ENCODE peak calls at places on chromosomes 12 and 14, in four cellular contexts. One of them, this sample, is unnamed.

GRCh38 chr12:27198036-27198435 is 46.0 kb upstream of the STK38L start:
- DNase-seq in HepG2: no peak
- DNase-seq in K562: no peak
- DNase-seq in GM12878: no peak
- DNase-seq in this sample: no peak

GRCh38 chr12:98653866-98654493 is 8.9 kb downstream of the APAF1 start:
- DNase-seq in GM12878: no peak
- DNase-seq in K562: peak; percentile 23
- DNase-seq in HepG2: peak; percentile 68
- DNase-seq in this sample: no peak

GRCh38 chr12:106275458-106275857 is 27.1 kb upstream of the TCP11L2 start:
- DNase-seq in K562: no peak
- DNase-seq in GM12878: no peak
- DNase-seq in HepG2: no peak
- DNase-seq in this sample: no peak

GRCh38 chr14:105430535-105430934 is 10.9 kb downstream of the MTA1 start:
- DNase-seq in HepG2: no peak
- DNase-seq in K562: no peak
- DNase-seq in GM12878: no peak
- DNase-seq in this sample: no peak

GRCh38 chr12:117744418-117744817 is 224.4 kb downstream of the KSR2 start:
- DNase-seq in GM12878: no peak
- DNase-seq in K562: no peak
- DNase-seq in HepG2: no peak
- DNase-seq in this sample: no peak

GRCh38 chr14:61812347-61813100 is 50.3 kb downstream of the SNAPC1 start:
- DNase-seq in K562: no peak
- DNase-seq in HepG2: no peak
- DNase-seq in GM12878: no peak
- DNase-seq in this sample: peak; percentile 61

GRCh38 chr12:31591308-31591901 is 469 bp upstream of the DENND5B start:
- DNase-seq in GM12878: no peak
- DNase-seq in HepG2: no peak
- DNase-seq in K562: no peak
- DNase-seq in this sample: no peak

GRCh38 chr12:114403044-114403689 is 2.8 kb downstream of the TBX5 start:
- DNase-seq in GM12878: no peak
- DNase-seq in K562: no peak
- DNase-seq in HepG2: no peak
- DNase-seq in this sample: peak; percentile 87

GRCh38 chr12:26318661-26319068 is 123.3 kb downstream of the SSPN start:
- DNase-seq in K562: peak; percentile 33
- DNase-seq in HepG2: peak; percentile 73
- DNase-seq in GM12878: no peak
- DNase-seq in this sample: no peak

GRCh38 chr14:99072433-99072832 is 199.6 kb downstream of the BCL11B start:
- DNase-seq in K562: no peak
- DNase-seq in HepG2: no peak
- DNase-seq in GM12878: no peak
- DNase-seq in this sample: no peak

GRCh38 chr12:34105392-34105933 is 83.2 kb downstream of the ALG10 start:
- DNase-seq in GM12878: no peak
- DNase-seq in K562: no peak
- DNase-seq in HepG2: no peak
- DNase-seq in this sample: no peak

GRCh38 chr12:95834572-95834971 is 24.2 kb upstream of the SNRPF start:
- DNase-seq in HepG2: no peak
- DNase-seq in GM12878: no peak
- DNase-seq in K562: no peak
- DNase-seq in this sample: no peak

GRCh38 chr14:83053022-83053710 is 1519.5 kb upstream of the SEL1L start:
- DNase-seq in K562: no peak
- DNase-seq in HepG2: no peak
- DNase-seq in GM12878: no peak
- DNase-seq in this sample: no peak

GRCh38 chr14:83044001-83044400 is 1510.3 kb upstream of the SEL1L start:
- DNase-seq in GM12878: no peak
- DNase-seq in K562: no peak
- DNase-seq in HepG2: no peak
- DNase-seq in this sample: no peak

GRCh38 chr14:83042858-83043257 is 1509.2 kb upstream of the SEL1L start:
- DNase-seq in GM12878: no peak
- DNase-seq in HepG2: no peak
- DNase-seq in K562: no peak
- DNase-seq in this sample: no peak

DNA sequence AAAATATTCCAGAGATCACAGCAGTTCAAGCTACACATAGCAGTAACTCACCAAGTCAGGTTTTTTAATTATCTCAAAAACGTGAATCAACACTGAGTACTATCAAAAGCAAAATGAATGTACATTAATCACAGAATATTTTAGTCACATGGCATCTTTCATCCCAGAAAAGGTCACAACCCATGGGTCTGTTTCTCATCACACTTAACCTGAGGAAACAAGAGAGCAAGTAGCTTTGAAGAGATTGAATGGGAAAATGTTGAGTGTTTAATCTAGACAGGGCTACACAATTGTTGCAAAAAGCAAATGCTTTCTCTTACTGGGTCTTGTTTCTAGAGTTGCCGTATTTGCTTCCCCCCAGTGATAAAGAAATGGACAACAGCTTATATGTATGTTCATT is 1513.8 kb upstream of the SEL1L start:
- DNase-seq in GM12878: no peak
- DNase-seq in K562: no peak
- DNase-seq in HepG2: no peak
- DNase-seq in this sample: no peak
- TF ChIP-seq CBFB in GM12878: no peak
- TF ChIP-seq CBFB in K562: no peak
- TF ChIP-seq CBFB in HepG2: no peak
- TF ChIP-seq CBFB in this sample: no peak

GRCh38 chr14:64704145-64704742 is at the start of gene PLEKHG3:
- DNase-seq in K562: peak; percentile 50
- DNase-seq in GM12878: no peak
- DNase-seq in HepG2: peak; percentile 59
- DNase-seq in this sample: peak; percentile 89

GRCh38 chr14:64704743-64705405 is 650 bp downstream of the PLEKHG3 start:
- DNase-seq in K562: peak; percentile 13
- DNase-seq in GM12878: no peak
- DNase-seq in HepG2: no peak
- DNase-seq in this sample: no peak

GRCh38 chr14:64706119-64706465 is 1.9 kb downstream of the PLEKHG3 start:
- DNase-seq in GM12878: no peak
- DNase-seq in HepG2: no peak
- DNase-seq in K562: no peak
- DNase-seq in this sample: no peak

GRCh38 chr14:64706552-64707193 is 2.4 kb downstream of the PLEKHG3 start:
- DNase-seq in K562: no peak
- DNase-seq in GM12878: no peak
- DNase-seq in HepG2: peak; percentile 87
- DNase-seq in this sample: peak; percentile 67

DNA sequence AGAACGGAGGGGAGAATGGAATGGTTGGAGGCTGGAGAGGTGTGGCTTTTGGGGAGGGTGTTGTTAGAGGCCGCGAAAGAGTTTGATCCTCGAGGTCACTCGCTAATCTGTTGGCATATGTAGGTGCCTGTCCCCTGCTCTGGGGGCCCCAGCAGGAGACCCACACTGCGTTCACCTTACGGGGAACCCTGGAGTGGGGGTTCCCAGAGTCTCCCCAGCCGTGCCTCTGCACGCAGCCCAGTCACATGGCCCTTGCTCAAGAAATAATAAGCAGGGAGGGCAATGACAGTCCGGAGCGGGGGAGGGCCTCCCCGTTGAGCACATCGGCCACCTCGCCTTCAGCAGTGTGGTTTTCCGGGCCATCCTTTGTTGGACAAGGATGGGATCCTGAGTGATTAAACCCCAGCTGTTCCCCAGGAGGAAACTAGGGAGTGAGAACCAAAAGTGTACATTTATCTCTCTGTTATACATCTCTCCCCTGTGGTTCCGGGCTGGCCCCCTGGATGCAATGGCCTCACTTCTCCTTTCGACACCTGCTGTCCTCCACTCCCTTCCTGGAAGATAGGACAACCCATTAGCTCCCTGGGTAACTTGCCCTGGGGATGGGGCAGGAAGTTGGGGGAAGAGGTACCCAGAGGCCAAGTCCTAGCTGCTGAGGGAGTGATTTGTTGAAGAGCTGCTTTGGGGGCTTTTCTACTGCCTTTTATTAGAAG is 1.3 kb downstream of the PLEKHG3 start:
- DNase-seq in K562: no peak
- DNase-seq in HepG2: no peak
- DNase-seq in GM12878: no peak
- DNase-seq in this sample: no peak
- TF ChIP-seq CBFB in K562: no peak
- TF ChIP-seq CBFB in HepG2: no peak
- TF ChIP-seq CBFB in GM12878: no peak
- TF ChIP-seq CBFB in this sample: no peak

GRCh38 chr12:120132863-120133385 is 16.4 kb upstream of the RAB35 start:
- DNase-seq in K562: no peak
- DNase-seq in HepG2: no peak
- DNase-seq in GM12878: peak; percentile 92
- DNase-seq in this sample: no peak
- TF ChIP-seq CBFB in K562: no peak
- TF ChIP-seq CBFB in HepG2: no peak
- TF ChIP-seq CBFB in GM12878: peak; percentile 64
- TF ChIP-seq CBFB in this sample: no peak

DNA sequence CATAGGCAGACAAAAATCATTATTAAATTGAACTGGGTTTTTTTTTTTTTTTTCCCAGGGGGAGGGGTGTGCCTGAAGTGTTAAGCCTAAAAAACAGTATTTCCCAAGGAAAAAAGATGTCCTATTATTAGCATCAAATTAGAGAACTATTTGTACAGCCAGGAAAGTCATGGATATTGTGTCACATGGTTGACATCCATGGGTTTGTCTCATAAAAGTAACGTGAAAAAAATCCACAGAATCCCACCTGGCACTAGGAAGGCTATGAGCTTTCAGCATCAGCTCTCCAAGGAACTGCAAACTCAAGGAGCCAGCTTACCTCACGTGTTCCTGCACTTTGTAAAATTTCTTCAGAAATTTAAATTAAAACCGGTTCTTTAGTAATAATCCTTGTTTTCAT is 69.1 kb upstream of the EGLN3 start:
- DNase-seq in K562: no peak
- DNase-seq in GM12878: no peak
- DNase-seq in HepG2: no peak
- DNase-seq in this sample: no peak
- TF ChIP-seq CBFB in K562: no peak
- TF ChIP-seq CBFB in GM12878: no peak
- TF ChIP-seq CBFB in HepG2: no peak
- TF ChIP-seq CBFB in this sample: no peak

GRCh38 chr14:68282479-68283377 is 463.1 kb downstream of the RAD51B start:
- DNase-seq in HepG2: peak; percentile 42
- DNase-seq in GM12878: peak; percentile 86
- DNase-seq in K562: no peak
- DNase-seq in this sample: no peak

GRCh38 chr14:68279777-68280233 is 460.2 kb downstream of the RAD51B start:
- DNase-seq in GM12878: peak; percentile 97
- DNase-seq in K562: no peak
- DNase-seq in HepG2: no peak
- DNase-seq in this sample: no peak

GRCh38 chr14:68279437-68279720 is 459.8 kb downstream of the RAD51B start:
- DNase-seq in HepG2: no peak
- DNase-seq in GM12878: no peak
- DNase-seq in K562: no peak
- DNase-seq in this sample: no peak

GRCh38 chr14:68281497-68281896 is 461.9 kb downstream of the RAD51B start:
- DNase-seq in K562: no peak
- DNase-seq in GM12878: no peak
- DNase-seq in HepG2: no peak
- DNase-seq in this sample: no peak

DNA sequence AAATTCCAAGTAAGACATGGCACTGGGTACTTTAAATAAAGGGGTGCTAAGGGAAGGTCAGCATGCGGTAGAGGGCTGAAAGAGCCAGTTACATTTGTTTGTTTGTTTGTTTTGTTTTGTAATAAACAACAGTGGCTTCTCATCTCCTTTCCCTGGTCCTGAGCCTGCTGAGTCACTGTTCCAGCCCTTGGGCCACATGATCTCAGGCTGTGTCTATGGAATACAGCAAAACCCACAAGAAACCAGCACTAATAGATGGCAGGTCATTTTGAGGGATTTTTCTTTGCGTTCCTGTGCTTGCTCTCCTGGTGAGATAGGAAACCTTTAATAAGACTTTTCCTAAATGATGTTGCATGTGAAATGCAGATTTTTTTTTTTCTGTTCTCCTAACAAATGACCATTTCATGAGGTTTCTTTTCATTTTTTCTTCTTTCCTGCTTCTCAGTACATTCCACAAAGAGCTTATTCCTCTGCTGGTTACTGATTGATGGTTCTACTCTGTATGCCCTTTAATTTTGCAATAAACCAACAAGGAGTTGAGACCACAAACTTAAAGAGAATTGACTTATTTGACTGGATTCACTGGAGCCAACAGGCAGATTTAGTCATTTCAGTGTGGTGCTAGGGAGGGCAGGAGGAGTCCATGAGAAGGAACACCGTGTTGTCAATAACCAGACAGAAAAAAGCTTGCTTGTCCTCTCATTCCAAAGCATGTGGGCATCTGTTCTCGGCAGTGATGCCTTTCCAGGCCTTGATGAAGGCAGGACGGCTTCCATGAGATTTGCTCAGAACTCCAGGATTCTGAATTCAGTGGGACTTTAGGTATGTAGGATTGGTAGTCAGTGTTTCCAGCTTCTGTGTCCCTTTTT is 459.2 kb downstream of the RAD51B start:
- DNase-seq in K562: peak; percentile 15
- DNase-seq in HepG2: peak; percentile 90
- DNase-seq in GM12878: no peak
- DNase-seq in this sample: no peak
- TF ChIP-seq CBFB in K562: no peak
- TF ChIP-seq CBFB in HepG2: no peak
- TF ChIP-seq CBFB in GM12878: peak; percentile 8
- TF ChIP-seq CBFB in this sample: no peak

GRCh38 chr14:90871605-90872233 is 55.5 kb upstream of the TTC7B start:
- DNase-seq in K562: no peak
- DNase-seq in HepG2: no peak
- DNase-seq in GM12878: no peak
- DNase-seq in this sample: no peak
- TF ChIP-seq CBFB in K562: no peak
- TF ChIP-seq CBFB in HepG2: no peak
- TF ChIP-seq CBFB in GM12878: no peak
- TF ChIP-seq CBFB in this sample: no peak

This sample was measured in WTC11.